ENCODE peak calls at places on chromosomes 1 and 21, in four cellular contexts. G is HepG2, J is H1, K is GM12878. E is an unnamed sample.

GRCh38 chr1:243230914-243231313 is 24.2 kb downstream of the CEP170 start:
- DNase-seq in G (peak), J (no peak), K (no peak), E (no peak)

GRCh38 chr1:206005234-206005633 is 2.0 kb upstream of the RAB7B start:
- DNase-seq in G (no peak), J (no peak), K (no peak), E (no peak)

GRCh38 chr1:222369148-222369547 is 178.8 kb downstream of the HHIPL2 start:
- DNase-seq in G (no peak), J (no peak), K (no peak), E (no peak)

GRCh38 chr1:98733782-98734112 is 72.2 kb downstream of the SNX7 start:
- DNase-seq in G (no peak), J (no peak), K (no peak), E (no peak)

GRCh38 chr21:26469789-26470188 is 103.3 kb downstream of the CYYR1 start:
- DNase-seq in G (no peak), J (no peak), K (no peak), E (no peak)

GRCh38 chr1:54984126-54984842 is 3.9 kb downstream of the TMEM61 start:
- DNase-seq in G (no peak), J (no peak), K (no peak), E (no peak)

GRCh38 chr1:60133848-60134247 is 60.3 kb upstream of the C1orf87 start:
- DNase-seq in G (no peak), J (no peak), K (no peak), E (no peak)

GRCh38 chr1:150409504-150410362 is 45.8 kb downstream of the RPRD2 start:
- DNase-seq in G (peak), J (no peak), K (no peak), E (no peak)

GRCh38 chr1:56137090-56137489 is 442.3 kb downstream of the PLPP3 start:
- DNase-seq in G (no peak), J (no peak), K (no peak), E (no peak)

GRCh38 chr21:44927587-44928461 is 7.1 kb upstream of the ITGB2 start:
- DNase-seq in G (peak), J (no peak), K (peak), E (peak)

GRCh38 chr1:109782927-109783326 is 19.2 kb upstream of the EPS8L3 start:
- DNase-seq in G (no peak), J (no peak), K (no peak), E (no peak)

GRCh38 chr1:57474097-57474750 is 50.4 kb upstream of the DAB1 start:
- DNase-seq in G (no peak), J (no peak), K (no peak), E (no peak)

GRCh38 chr1:33762962-33763361 is 100.9 kb upstream of the HMGB4 start:
- DNase-seq in G (no peak), J (no peak), K (no peak), E (no peak)

GRCh38 chr1:2429780-2430591 is 17.6 kb upstream of the PEX10 start:
- DNase-seq in G (no peak), J (no peak), K (no peak), E (no peak)

GRCh38 chr1:116874622-116875277 is 35.0 kb upstream of the PTGFRN start:
- DNase-seq in G (peak), J (no peak), K (no peak), E (no peak)

GRCh38 chr1:241269116-241269515 is 87.9 kb downstream of the RGS7 start:
- DNase-seq in G (peak), J (no peak), K (no peak), E (no peak)

GRCh38 chr1:84827566-84827965 is 65.4 kb downstream of the LPAR3 start:
- DNase-seq in G (no peak), J (no peak), K (no peak), E (no peak)

GRCh38 chr1:39266269-39266668 is 61.8 kb downstream of the MACF1 start:
- DNase-seq in G (no peak), J (no peak), K (no peak), E (peak)

GRCh38 chr1:98277111-98277510 is 356.3 kb upstream of the DPYD start:
- DNase-seq in G (no peak), J (no peak), K (no peak), E (no peak)

GRCh38 chr1:12095822-12096263 is 32.7 kb downstream of the TNFRSF8 start:
- DNase-seq in G (no peak), J (no peak), K (no peak), E (no peak)

GRCh38 chr1:181482521-181483083 is 715 bp upstream of the CACNA1E start:
- DNase-seq in G (no peak), J (no peak), K (no peak), E (peak)

GRCh38 chr1:184191181-184191601 is 139.7 kb downstream of the TSEN15 start:
- DNase-seq in G (no peak), J (no peak), K (no peak), E (no peak)

GRCh38 chr1:227469708-227470107 is 93.6 kb upstream of the ZNF678 start:
- DNase-seq in G (no peak), J (no peak), K (no peak), E (no peak)

GRCh38 chr1:1144122-1144842 is 28.4 kb upstream of the C1orf159 start:
- DNase-seq in G (no peak), J (no peak), K (no peak), E (no peak)

GRCh38 chr1:11898831-11899467 is 27.3 kb downstream of the KIAA2013 start:
- DNase-seq in G (no peak), J (no peak), K (no peak), E (no peak)

GRCh38 chr1:100526894-100527293 is 11.0 kb upstream of the GPR88 start:
- DNase-seq in G (no peak), J (no peak), K (no peak), E (no peak)
- H3K9ac ChIP-seq in G (no peak), J (no peak), K (no peak), E (no peak)

GRCh38 chr1:204073837-204074273 is 940 bp downstream of the SOX13 start:
- DNase-seq in G (no peak), J (no peak), K (no peak), E (no peak)

GRCh38 chr1:204075890-204076837 is 3.2 kb downstream of the SOX13 start:
- DNase-seq in G (no peak), J (no peak), K (no peak), E (no peak)

GRCh38 chr1:204076891-204077290 is 4.0 kb downstream of the SOX13 start:
- DNase-seq in G (no peak), J (no peak), K (no peak), E (no peak)

GRCh38 chr1:204074274-204075115 is 1.6 kb downstream of the SOX13 start:
- DNase-seq in G (peak), J (no peak), K (no peak), E (peak)

DNA sequence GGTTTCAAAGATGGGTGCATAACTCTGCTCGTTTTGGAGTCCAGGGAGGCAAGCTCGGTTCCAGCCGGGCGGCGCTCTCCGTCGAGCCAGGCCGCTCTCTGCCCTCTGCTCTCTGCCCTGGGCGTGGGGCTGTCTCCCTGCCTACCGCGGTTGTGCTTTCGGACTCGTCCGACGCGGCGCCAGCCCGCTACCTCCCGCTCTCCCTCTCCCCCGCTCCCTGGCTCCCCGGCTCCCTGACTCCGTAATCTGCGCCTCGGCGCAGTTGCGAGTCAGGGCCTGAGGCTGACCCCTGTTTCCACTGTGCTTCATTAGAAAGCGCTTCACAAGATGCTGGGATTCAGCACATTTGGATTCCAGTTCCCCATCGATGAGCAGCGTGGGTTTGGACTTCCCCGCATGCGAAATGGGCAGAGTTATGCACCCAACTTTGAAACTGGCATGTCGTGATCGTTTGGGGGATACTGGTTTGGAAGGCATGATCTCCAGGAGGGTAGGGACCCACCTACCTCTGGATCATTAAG is 2.3 kb downstream of the SOX13 start:
- DNase-seq in G (peak), J (no peak), K (no peak), E (no peak)
- TF ChIP-seq SUZ12 in G (no peak), J (no peak), K (peak), E (no peak)

DNA sequence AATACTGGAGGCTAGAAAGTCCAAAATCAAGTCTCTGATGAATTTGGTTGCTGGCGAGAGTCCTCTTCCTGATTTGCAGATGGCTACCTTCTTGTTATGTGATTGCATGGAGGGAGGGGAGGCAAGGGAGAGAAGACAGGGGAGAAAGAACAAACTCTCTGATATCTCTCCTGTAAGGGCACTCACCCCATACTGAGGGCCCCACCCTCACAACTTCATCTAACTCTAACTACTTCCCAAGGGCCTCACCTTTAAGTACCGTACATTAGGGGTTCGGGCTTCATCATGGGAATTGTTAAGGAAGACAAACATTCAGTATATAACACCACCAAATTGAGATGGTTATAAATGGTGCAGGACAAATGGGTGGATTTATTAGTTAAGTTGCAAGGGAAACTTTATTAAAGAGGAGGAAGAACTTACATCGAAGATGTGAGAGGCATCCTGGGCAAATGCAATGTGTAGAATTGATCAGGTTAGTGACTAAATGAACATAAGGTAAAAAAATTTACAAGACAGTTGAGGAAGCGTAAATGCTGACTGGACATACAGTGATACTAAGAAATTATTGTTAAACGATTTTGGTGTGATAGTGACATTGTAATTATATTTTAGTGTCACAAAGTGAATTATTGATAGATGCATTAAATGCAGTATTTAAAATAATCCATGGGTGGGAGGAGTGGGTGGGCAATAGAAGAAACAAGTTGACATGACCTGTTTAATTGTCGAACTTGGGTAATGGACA is 10.6 kb downstream of the OR2B11 start:
- DNase-seq in G (no peak), J (no peak), K (no peak), E (no peak)
- H3K9ac ChIP-seq in G (no peak), J (no peak), K (no peak), E (no peak)

GRCh38 chr1:41713557-41714327 is 205.0 kb downstream of the HIVEP3 start:
- DNase-seq in G (no peak), J (peak), K (no peak), E (peak)
- TF ChIP-seq SUZ12 in G (no peak), J (no peak), K (no peak), E (no peak)

DNA sequence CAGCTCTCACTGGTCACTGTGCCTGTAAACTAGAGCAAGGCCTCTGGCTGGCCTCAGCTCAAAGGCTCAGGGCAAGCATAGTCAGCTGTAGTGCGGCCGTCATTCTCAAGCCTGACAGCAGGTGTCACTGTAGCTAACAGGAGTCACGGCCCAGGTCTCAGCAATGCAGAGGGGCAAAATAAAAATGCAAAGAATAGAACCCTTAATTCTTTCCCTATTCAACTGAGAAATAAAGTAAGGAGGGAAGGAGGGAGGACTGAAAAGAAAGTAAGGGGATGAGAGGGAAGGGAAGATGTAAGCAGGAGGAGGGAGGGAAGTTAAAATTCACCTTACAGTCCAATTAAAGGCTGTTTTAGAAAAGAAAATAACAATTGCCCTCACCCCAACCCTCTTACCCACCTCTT is 106.1 kb downstream of the KIAA0319L start:
- DNase-seq in G (peak), J (peak), K (no peak), E (peak)
- H3K9ac ChIP-seq in G (no peak), J (no peak), K (no peak), E (no peak)

DNA sequence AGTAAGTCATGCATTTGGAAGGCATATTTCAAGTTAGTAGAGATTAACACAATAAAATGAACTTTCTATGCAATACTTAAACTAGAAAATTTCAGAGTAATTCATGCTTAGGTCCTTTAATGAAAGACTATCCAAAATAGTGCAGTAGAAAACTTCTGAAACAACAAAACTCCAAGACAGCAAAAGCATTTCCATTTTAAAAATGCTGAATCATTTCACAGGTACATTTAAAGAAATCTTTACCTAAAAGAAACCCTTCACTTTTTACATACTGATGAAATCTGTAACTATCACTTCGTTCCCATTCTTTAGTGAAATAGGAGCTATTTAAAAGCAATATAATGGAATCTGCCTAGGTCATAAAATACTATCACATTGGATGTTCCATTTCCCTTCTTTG is 17.5 kb downstream of the CSDE1 start:
- DNase-seq in G (no peak), J (no peak), K (no peak), E (no peak)
- TF ChIP-seq SUZ12 in G (no peak), J (no peak), K (no peak), E (no peak)

E was measured in NT2/D1.